ENCODE peak calls at places on chromosomes 1 and 21, in five cellular contexts. One of them, this sample, is unnamed.

GRCh38 chr1:54477153-54477561 is 70.9 kb upstream of the ACOT11 start:
- ATAC-seq in natural killer cell: no peak
- ATAC-seq in activated CD8-positive, alpha-beta T cell treated with anti-CD3 and anti-CD28 coated beads for 36 hours: peak; percentile 48
- ATAC-seq in activated naive CD8-positive, alpha-beta T cell treated with anti-CD3 and anti-CD28 coated beads, Interleukin-2, amount 50 U/mL, for 24 hours: peak; percentile 45
- ATAC-seq in activated B cell treated with CpG ODN at 0.5 μM for 24 hours: no peak
- ATAC-seq in this sample: peak; percentile 32

GRCh38 chr1:233356705-233356987 is 29.1 kb downstream of the MAP3K21 start:
- ATAC-seq in activated B cell treated with CpG ODN at 0.5 μM for 24 hours: no peak
- ATAC-seq in natural killer cell: no peak
- ATAC-seq in activated naive CD8-positive, alpha-beta T cell treated with anti-CD3 and anti-CD28 coated beads, Interleukin-2, amount 50 U/mL, for 24 hours: no peak
- ATAC-seq in activated CD8-positive, alpha-beta T cell treated with anti-CD3 and anti-CD28 coated beads for 36 hours: no peak
- ATAC-seq in this sample: no peak

GRCh38 chr1:155379877-155380192 is 59.1 kb downstream of the RUSC1 start:
- ATAC-seq in natural killer cell: no peak
- ATAC-seq in activated B cell treated with CpG ODN at 0.5 μM for 24 hours: no peak
- ATAC-seq in activated CD8-positive, alpha-beta T cell treated with anti-CD3 and anti-CD28 coated beads for 36 hours: no peak
- ATAC-seq in activated naive CD8-positive, alpha-beta T cell treated with anti-CD3 and anti-CD28 coated beads, Interleukin-2, amount 50 U/mL, for 24 hours: no peak
- ATAC-seq in this sample: no peak

GRCh38 chr1:48061162-48062136 is 64.3 kb upstream of the TRABD2B start:
- ATAC-seq in activated naive CD8-positive, alpha-beta T cell treated with anti-CD3 and anti-CD28 coated beads, Interleukin-2, amount 50 U/mL, for 24 hours: no peak
- ATAC-seq in natural killer cell: no peak
- ATAC-seq in activated CD8-positive, alpha-beta T cell treated with anti-CD3 and anti-CD28 coated beads for 36 hours: peak; percentile 64
- ATAC-seq in activated B cell treated with CpG ODN at 0.5 μM for 24 hours: no peak
- ATAC-seq in this sample: no peak

GRCh38 chr1:233315718-233316301 is 11.7 kb upstream of the MAP3K21 start:
- ATAC-seq in activated B cell treated with CpG ODN at 0.5 μM for 24 hours: no peak
- ATAC-seq in activated CD8-positive, alpha-beta T cell treated with anti-CD3 and anti-CD28 coated beads for 36 hours: no peak
- ATAC-seq in activated naive CD8-positive, alpha-beta T cell treated with anti-CD3 and anti-CD28 coated beads, Interleukin-2, amount 50 U/mL, for 24 hours: no peak
- ATAC-seq in natural killer cell: no peak
- ATAC-seq in this sample: no peak

GRCh38 chr1:226308166-226308722 is 720 bp downstream of the LIN9 start:
- ATAC-seq in natural killer cell: no peak
- ATAC-seq in activated B cell treated with CpG ODN at 0.5 μM for 24 hours: no peak
- ATAC-seq in activated naive CD8-positive, alpha-beta T cell treated with anti-CD3 and anti-CD28 coated beads, Interleukin-2, amount 50 U/mL, for 24 hours: peak; percentile 2
- ATAC-seq in activated CD8-positive, alpha-beta T cell treated with anti-CD3 and anti-CD28 coated beads for 36 hours: peak; percentile 4
- ATAC-seq in this sample: no peak

GRCh38 chr1:225868631-225869330 is 13.4 kb downstream of the TMEM63A start:
- ATAC-seq in activated CD8-positive, alpha-beta T cell treated with anti-CD3 and anti-CD28 coated beads for 36 hours: no peak
- ATAC-seq in activated B cell treated with CpG ODN at 0.5 μM for 24 hours: no peak
- ATAC-seq in activated naive CD8-positive, alpha-beta T cell treated with anti-CD3 and anti-CD28 coated beads, Interleukin-2, amount 50 U/mL, for 24 hours: no peak
- ATAC-seq in natural killer cell: no peak
- ATAC-seq in this sample: no peak

GRCh38 chr1:234666761-234667160 is 56.8 kb upstream of the IRF2BP2 start:
- ATAC-seq in natural killer cell: no peak
- ATAC-seq in activated CD8-positive, alpha-beta T cell treated with anti-CD3 and anti-CD28 coated beads for 36 hours: no peak
- ATAC-seq in activated naive CD8-positive, alpha-beta T cell treated with anti-CD3 and anti-CD28 coated beads, Interleukin-2, amount 50 U/mL, for 24 hours: no peak
- ATAC-seq in activated B cell treated with CpG ODN at 0.5 μM for 24 hours: no peak
- ATAC-seq in this sample: no peak

GRCh38 chr1:154973344-154974085 is 966 bp upstream of the CKS1B start:
- ATAC-seq in natural killer cell: peak; percentile 30
- ATAC-seq in activated naive CD8-positive, alpha-beta T cell treated with anti-CD3 and anti-CD28 coated beads, Interleukin-2, amount 50 U/mL, for 24 hours: peak; percentile 11
- ATAC-seq in activated B cell treated with CpG ODN at 0.5 μM for 24 hours: peak; percentile 13
- ATAC-seq in activated CD8-positive, alpha-beta T cell treated with anti-CD3 and anti-CD28 coated beads for 36 hours: peak; percentile 29
- ATAC-seq in this sample: peak; percentile 42

GRCh38 chr1:178051071-178051470 is 42.8 kb upstream of the RASAL2 start:
- ATAC-seq in natural killer cell: no peak
- ATAC-seq in activated naive CD8-positive, alpha-beta T cell treated with anti-CD3 and anti-CD28 coated beads, Interleukin-2, amount 50 U/mL, for 24 hours: no peak
- ATAC-seq in activated B cell treated with CpG ODN at 0.5 μM for 24 hours: no peak
- ATAC-seq in activated CD8-positive, alpha-beta T cell treated with anti-CD3 and anti-CD28 coated beads for 36 hours: no peak
- ATAC-seq in this sample: no peak

GRCh38 chr1:17250601-17251000 is 1.7 kb downstream of the PADI3 start:
- ATAC-seq in natural killer cell: no peak
- ATAC-seq in activated B cell treated with CpG ODN at 0.5 μM for 24 hours: no peak
- ATAC-seq in activated naive CD8-positive, alpha-beta T cell treated with anti-CD3 and anti-CD28 coated beads, Interleukin-2, amount 50 U/mL, for 24 hours: no peak
- ATAC-seq in activated CD8-positive, alpha-beta T cell treated with anti-CD3 and anti-CD28 coated beads for 36 hours: no peak
- ATAC-seq in this sample: no peak

GRCh38 chr1:54610048-54610447 is 13.3 kb downstream of the FAM151A start:
- ATAC-seq in activated naive CD8-positive, alpha-beta T cell treated with anti-CD3 and anti-CD28 coated beads, Interleukin-2, amount 50 U/mL, for 24 hours: no peak
- ATAC-seq in activated CD8-positive, alpha-beta T cell treated with anti-CD3 and anti-CD28 coated beads for 36 hours: no peak
- ATAC-seq in activated B cell treated with CpG ODN at 0.5 μM for 24 hours: no peak
- ATAC-seq in natural killer cell: no peak
- ATAC-seq in this sample: no peak

GRCh38 chr1:8051650-8052049 is 25.5 kb upstream of the ERRFI1 start:
- ATAC-seq in activated CD8-positive, alpha-beta T cell treated with anti-CD3 and anti-CD28 coated beads for 36 hours: no peak
- ATAC-seq in natural killer cell: no peak
- ATAC-seq in activated naive CD8-positive, alpha-beta T cell treated with anti-CD3 and anti-CD28 coated beads, Interleukin-2, amount 50 U/mL, for 24 hours: no peak
- ATAC-seq in activated B cell treated with CpG ODN at 0.5 μM for 24 hours: no peak
- ATAC-seq in this sample: no peak

GRCh38 chr1:243938146-243938676 is 88.2 kb upstream of the AKT3 start:
- ATAC-seq in activated naive CD8-positive, alpha-beta T cell treated with anti-CD3 and anti-CD28 coated beads, Interleukin-2, amount 50 U/mL, for 24 hours: peak; percentile 59
- ATAC-seq in activated CD8-positive, alpha-beta T cell treated with anti-CD3 and anti-CD28 coated beads for 36 hours: no peak
- ATAC-seq in natural killer cell: no peak
- ATAC-seq in activated B cell treated with CpG ODN at 0.5 μM for 24 hours: no peak
- ATAC-seq in this sample: peak; percentile 69

GRCh38 chr1:196128835-196129234 is 479.4 kb downstream of the KCNT2 start:
- ATAC-seq in activated B cell treated with CpG ODN at 0.5 μM for 24 hours: no peak
- ATAC-seq in natural killer cell: no peak
- ATAC-seq in activated naive CD8-positive, alpha-beta T cell treated with anti-CD3 and anti-CD28 coated beads, Interleukin-2, amount 50 U/mL, for 24 hours: no peak
- ATAC-seq in activated CD8-positive, alpha-beta T cell treated with anti-CD3 and anti-CD28 coated beads for 36 hours: no peak
- ATAC-seq in this sample: no peak

GRCh38 chr1:182672487-182672836 is 11.9 kb downstream of the RGS8 start:
- ATAC-seq in activated naive CD8-positive, alpha-beta T cell treated with anti-CD3 and anti-CD28 coated beads, Interleukin-2, amount 50 U/mL, for 24 hours: peak; percentile 15
- ATAC-seq in natural killer cell: no peak
- ATAC-seq in activated B cell treated with CpG ODN at 0.5 μM for 24 hours: no peak
- ATAC-seq in activated CD8-positive, alpha-beta T cell treated with anti-CD3 and anti-CD28 coated beads for 36 hours: no peak
- ATAC-seq in this sample: no peak

GRCh38 chr1:181632492-181632891 is 149.2 kb downstream of the CACNA1E start:
- ATAC-seq in activated B cell treated with CpG ODN at 0.5 μM for 24 hours: no peak
- ATAC-seq in activated CD8-positive, alpha-beta T cell treated with anti-CD3 and anti-CD28 coated beads for 36 hours: no peak
- ATAC-seq in natural killer cell: no peak
- ATAC-seq in activated naive CD8-positive, alpha-beta T cell treated with anti-CD3 and anti-CD28 coated beads, Interleukin-2, amount 50 U/mL, for 24 hours: no peak
- ATAC-seq in this sample: no peak

GRCh38 chr1:197336571-197336970 is 68.5 kb downstream of the CRB1 start:
- ATAC-seq in activated B cell treated with CpG ODN at 0.5 μM for 24 hours: no peak
- ATAC-seq in activated naive CD8-positive, alpha-beta T cell treated with anti-CD3 and anti-CD28 coated beads, Interleukin-2, amount 50 U/mL, for 24 hours: no peak
- ATAC-seq in activated CD8-positive, alpha-beta T cell treated with anti-CD3 and anti-CD28 coated beads for 36 hours: no peak
- ATAC-seq in natural killer cell: no peak
- ATAC-seq in this sample: no peak

GRCh38 chr1:168004531-168004930 is 67.7 kb upstream of the MPC2 start:
- ATAC-seq in natural killer cell: no peak
- ATAC-seq in activated CD8-positive, alpha-beta T cell treated with anti-CD3 and anti-CD28 coated beads for 36 hours: no peak
- ATAC-seq in activated naive CD8-positive, alpha-beta T cell treated with anti-CD3 and anti-CD28 coated beads, Interleukin-2, amount 50 U/mL, for 24 hours: no peak
- ATAC-seq in activated B cell treated with CpG ODN at 0.5 μM for 24 hours: no peak
- ATAC-seq in this sample: no peak

GRCh38 chr1:10773851-10774614 is 22.4 kb downstream of the CASZ1 start:
- ATAC-seq in activated CD8-positive, alpha-beta T cell treated with anti-CD3 and anti-CD28 coated beads for 36 hours: no peak
- ATAC-seq in natural killer cell: no peak
- ATAC-seq in activated B cell treated with CpG ODN at 0.5 μM for 24 hours: no peak
- ATAC-seq in activated naive CD8-positive, alpha-beta T cell treated with anti-CD3 and anti-CD28 coated beads, Interleukin-2, amount 50 U/mL, for 24 hours: no peak
- ATAC-seq in this sample: no peak

GRCh38 chr1:214143015-214143775 is 137.8 kb upstream of the SMYD2 start:
- ATAC-seq in activated CD8-positive, alpha-beta T cell treated with anti-CD3 and anti-CD28 coated beads for 36 hours: no peak
- ATAC-seq in natural killer cell: no peak
- ATAC-seq in activated naive CD8-positive, alpha-beta T cell treated with anti-CD3 and anti-CD28 coated beads, Interleukin-2, amount 50 U/mL, for 24 hours: no peak
- ATAC-seq in activated B cell treated with CpG ODN at 0.5 μM for 24 hours: no peak
- ATAC-seq in this sample: no peak

GRCh38 chr1:55402117-55402516 is 187.0 kb upstream of the USP24 start:
- ATAC-seq in natural killer cell: no peak
- ATAC-seq in activated CD8-positive, alpha-beta T cell treated with anti-CD3 and anti-CD28 coated beads for 36 hours: no peak
- ATAC-seq in activated naive CD8-positive, alpha-beta T cell treated with anti-CD3 and anti-CD28 coated beads, Interleukin-2, amount 50 U/mL, for 24 hours: no peak
- ATAC-seq in activated B cell treated with CpG ODN at 0.5 μM for 24 hours: no peak
- ATAC-seq in this sample: no peak

GRCh38 chr21:24444736-24445135 is 1162.5 kb downstream of the MRPL39 start:
- ATAC-seq in activated naive CD8-positive, alpha-beta T cell treated with anti-CD3 and anti-CD28 coated beads, Interleukin-2, amount 50 U/mL, for 24 hours: no peak
- ATAC-seq in natural killer cell: no peak
- ATAC-seq in activated B cell treated with CpG ODN at 0.5 μM for 24 hours: no peak
- ATAC-seq in activated CD8-positive, alpha-beta T cell treated with anti-CD3 and anti-CD28 coated beads for 36 hours: no peak
- ATAC-seq in this sample: no peak

GRCh38 chr1:178086294-178087255 is 7.3 kb upstream of the RASAL2 start:
- ATAC-seq in activated naive CD8-positive, alpha-beta T cell treated with anti-CD3 and anti-CD28 coated beads, Interleukin-2, amount 50 U/mL, for 24 hours: no peak
- ATAC-seq in natural killer cell: no peak
- ATAC-seq in activated B cell treated with CpG ODN at 0.5 μM for 24 hours: no peak
- ATAC-seq in activated CD8-positive, alpha-beta T cell treated with anti-CD3 and anti-CD28 coated beads for 36 hours: no peak
- ATAC-seq in this sample: no peak

GRCh38 chr1:22908880-22909426 is 63.7 kb downstream of the LACTBL1 start:
- ATAC-seq in activated B cell treated with CpG ODN at 0.5 μM for 24 hours: no peak
- ATAC-seq in natural killer cell: no peak
- ATAC-seq in activated naive CD8-positive, alpha-beta T cell treated with anti-CD3 and anti-CD28 coated beads, Interleukin-2, amount 50 U/mL, for 24 hours: no peak
- ATAC-seq in activated CD8-positive, alpha-beta T cell treated with anti-CD3 and anti-CD28 coated beads for 36 hours: no peak
- ATAC-seq in this sample: no peak

GRCh38 chr1:157360021-157360390 is 192.3 kb downstream of the FCRL5 start:
- ATAC-seq in natural killer cell: no peak
- ATAC-seq in activated naive CD8-positive, alpha-beta T cell treated with anti-CD3 and anti-CD28 coated beads, Interleukin-2, amount 50 U/mL, for 24 hours: no peak
- ATAC-seq in activated CD8-positive, alpha-beta T cell treated with anti-CD3 and anti-CD28 coated beads for 36 hours: no peak
- ATAC-seq in activated B cell treated with CpG ODN at 0.5 μM for 24 hours: no peak
- ATAC-seq in this sample: no peak

This sample was measured in activated T-helper 17 cell treated with anti-CD3 and anti-CD28 coated beads, Interleukin-2, amount 50 U/mL, for 72 hours.